ENCODE peak calls at places on chromosome 21, in six cellular contexts. One of them, this sample, is unnamed.

GRCh38 chr21:45906859-45907258 is 74.7 kb upstream of the COL6A1 start:
- DNase-seq in CD4-positive, alpha-beta T cell: no peak
- DNase-seq in thoracic aorta: no peak
- DNase-seq in Caco-2: no peak
- DNase-seq in adrenal gland: no peak
- DNase-seq in body of pancreas: no peak
- DNase-seq in this sample: no peak

GRCh38 chr21:17903029-17903806 is 84.1 kb upstream of the C21orf91 start:
- DNase-seq in CD4-positive, alpha-beta T cell: no peak
- DNase-seq in thoracic aorta: no peak
- DNase-seq in Caco-2: no peak
- DNase-seq in adrenal gland: no peak
- DNase-seq in body of pancreas: no peak
- DNase-seq in this sample: no peak

GRCh38 chr21:35048706-35049617 is at the start of gene RUNX1:
- DNase-seq in CD4-positive, alpha-beta T cell: peak
- DNase-seq in thoracic aorta: no peak
- DNase-seq in Caco-2: no peak
- DNase-seq in adrenal gland: peak
- DNase-seq in body of pancreas: peak
- DNase-seq in this sample: no peak

GRCh38 chr21:34812510-34813265 is 143.9 kb downstream of the CLIC6 start:
- DNase-seq in CD4-positive, alpha-beta T cell: no peak
- DNase-seq in thoracic aorta: no peak
- DNase-seq in Caco-2: no peak
- DNase-seq in adrenal gland: no peak
- DNase-seq in body of pancreas: no peak
- DNase-seq in this sample: no peak

GRCh38 chr21:36696640-36697472 is 2.1 kb upstream of the SIM2 start:
- DNase-seq in CD4-positive, alpha-beta T cell: no peak
- DNase-seq in thoracic aorta: no peak
- DNase-seq in Caco-2: no peak
- DNase-seq in adrenal gland: no peak
- DNase-seq in body of pancreas: no peak
- DNase-seq in this sample: no peak

GRCh38 chr21:44653123-44653522 is 1.3 kb downstream of the KRTAP12-4 start:
- DNase-seq in CD4-positive, alpha-beta T cell: no peak
- DNase-seq in thoracic aorta: no peak
- DNase-seq in Caco-2: no peak
- DNase-seq in adrenal gland: no peak
- DNase-seq in body of pancreas: no peak
- DNase-seq in this sample: no peak

GRCh38 chr21:16751705-16752104 is 761.1 kb upstream of the CXADR start:
- DNase-seq in CD4-positive, alpha-beta T cell: no peak
- DNase-seq in thoracic aorta: no peak
- DNase-seq in Caco-2: no peak
- DNase-seq in adrenal gland: no peak
- DNase-seq in body of pancreas: no peak
- DNase-seq in this sample: no peak

GRCh38 chr21:40832316-40832715 is 14.6 kb downstream of the DSCAM start:
- DNase-seq in CD4-positive, alpha-beta T cell: no peak
- DNase-seq in thoracic aorta: no peak
- DNase-seq in Caco-2: no peak
- DNase-seq in adrenal gland: no peak
- DNase-seq in body of pancreas: no peak
- DNase-seq in this sample: no peak

GRCh38 chr21:15592957-15593356 is 136.8 kb upstream of the USP25 start:
- DNase-seq in CD4-positive, alpha-beta T cell: no peak
- DNase-seq in thoracic aorta: no peak
- DNase-seq in Caco-2: no peak
- DNase-seq in adrenal gland: no peak
- DNase-seq in body of pancreas: no peak
- DNase-seq in this sample: no peak

GRCh38 chr21:45831991-45832740 is 149.4 kb upstream of the COL6A1 start:
- DNase-seq in CD4-positive, alpha-beta T cell: no peak
- DNase-seq in thoracic aorta: no peak
- DNase-seq in Caco-2: no peak
- DNase-seq in adrenal gland: peak
- DNase-seq in body of pancreas: no peak
- DNase-seq in this sample: no peak

GRCh38 chr21:34889287-34889536 is 159.9 kb downstream of the RUNX1 start:
- DNase-seq in CD4-positive, alpha-beta T cell: peak
- DNase-seq in thoracic aorta: no peak
- DNase-seq in Caco-2: peak
- DNase-seq in adrenal gland: peak
- DNase-seq in body of pancreas: no peak
- DNase-seq in this sample: peak

GRCh38 chr21:45105906-45106485 is 31.6 kb downstream of the ADARB1 start:
- DNase-seq in CD4-positive, alpha-beta T cell: no peak
- DNase-seq in thoracic aorta: no peak
- DNase-seq in Caco-2: no peak
- DNase-seq in adrenal gland: no peak
- DNase-seq in body of pancreas: no peak
- DNase-seq in this sample: no peak

GRCh38 chr21:45599146-45599581 is 44.4 kb upstream of the PCBP3 start:
- DNase-seq in CD4-positive, alpha-beta T cell: no peak
- DNase-seq in thoracic aorta: no peak
- DNase-seq in Caco-2: peak
- DNase-seq in adrenal gland: no peak
- DNase-seq in body of pancreas: no peak
- DNase-seq in this sample: no peak

GRCh38 chr21:20592482-20592881 is 405.7 kb upstream of the NCAM2 start:
- DNase-seq in CD4-positive, alpha-beta T cell: no peak
- DNase-seq in thoracic aorta: no peak
- DNase-seq in Caco-2: no peak
- DNase-seq in adrenal gland: no peak
- DNase-seq in body of pancreas: no peak
- DNase-seq in this sample: no peak

GRCh38 chr21:35265170-35265877 is 216.2 kb upstream of the RUNX1 start:
- DNase-seq in CD4-positive, alpha-beta T cell: no peak
- DNase-seq in thoracic aorta: no peak
- DNase-seq in Caco-2: no peak
- DNase-seq in adrenal gland: peak
- DNase-seq in body of pancreas: no peak
- DNase-seq in this sample: peak

GRCh38 chr21:37751268-37751975 is 164.8 kb downstream of the KCNJ6 start:
- DNase-seq in CD4-positive, alpha-beta T cell: no peak
- DNase-seq in thoracic aorta: no peak
- DNase-seq in Caco-2: peak
- DNase-seq in adrenal gland: no peak
- DNase-seq in body of pancreas: no peak
- DNase-seq in this sample: no peak

GRCh38 chr21:35682874-35683549 is 377.3 kb downstream of the SETD4 start:
- DNase-seq in CD4-positive, alpha-beta T cell: no peak
- DNase-seq in thoracic aorta: no peak
- DNase-seq in Caco-2: no peak
- DNase-seq in adrenal gland: no peak
- DNase-seq in body of pancreas: no peak
- DNase-seq in this sample: no peak

GRCh38 chr21:34846214-34846575 is 177.4 kb downstream of the CLIC6 start:
- DNase-seq in CD4-positive, alpha-beta T cell: no peak
- DNase-seq in thoracic aorta: no peak
- DNase-seq in Caco-2: no peak
- DNase-seq in adrenal gland: no peak
- DNase-seq in body of pancreas: no peak
- DNase-seq in this sample: no peak

GRCh38 chr21:34613679-34614442 is 1.1 kb downstream of the RCAN1 start:
- DNase-seq in CD4-positive, alpha-beta T cell: no peak
- DNase-seq in thoracic aorta: no peak
- DNase-seq in Caco-2: no peak
- DNase-seq in adrenal gland: peak
- DNase-seq in body of pancreas: no peak
- DNase-seq in this sample: peak

DNA sequence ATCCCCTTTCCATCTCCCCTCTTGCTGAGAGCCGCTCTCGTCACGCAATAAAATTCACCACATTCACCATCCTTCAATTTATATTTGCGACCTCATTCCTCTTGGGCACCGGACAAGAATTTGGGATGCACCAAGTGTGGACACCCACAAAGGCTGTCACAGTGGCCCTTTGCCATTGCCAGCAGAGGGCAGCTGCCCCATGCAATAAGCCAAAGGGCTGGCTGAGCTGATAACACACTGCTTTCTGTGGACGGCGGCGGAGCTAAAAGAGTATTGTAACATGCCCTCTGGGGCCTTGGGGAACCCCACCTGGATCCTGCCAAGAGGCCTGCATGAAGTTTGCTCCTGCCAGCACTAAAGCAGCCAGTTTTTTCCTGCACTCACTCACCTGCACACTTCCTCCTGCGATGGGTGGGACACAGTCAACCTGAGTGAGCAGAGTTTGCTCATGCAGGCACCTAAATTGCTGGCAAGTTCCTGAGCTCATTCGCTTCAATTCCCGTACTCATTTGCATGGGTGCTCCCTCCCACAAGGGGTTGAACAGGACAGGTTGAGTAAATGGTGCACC is 792.3 kb upstream of the ADAMTS5 start:
- DNase-seq in CD4-positive, alpha-beta T cell: no peak
- DNase-seq in thoracic aorta: no peak
- DNase-seq in Caco-2: peak
- DNase-seq in adrenal gland: peak
- DNase-seq in body of pancreas: peak
- DNase-seq in this sample: peak
- TF ChIP-seq CTCF in CD4-positive, alpha-beta T cell: no peak
- TF ChIP-seq CTCF in thoracic aorta: no peak
- TF ChIP-seq CTCF in Caco-2: peak
- TF ChIP-seq CTCF in adrenal gland: peak
- TF ChIP-seq CTCF in body of pancreas: peak
- TF ChIP-seq CTCF in this sample: peak

GRCh38 chr21:41932191-41932575 is 21.6 kb downstream of the C2CD2 start:
- DNase-seq in CD4-positive, alpha-beta T cell: no peak
- DNase-seq in thoracic aorta: no peak
- DNase-seq in Caco-2: no peak
- DNase-seq in adrenal gland: peak
- DNase-seq in body of pancreas: no peak
- DNase-seq in this sample: no peak
- TF ChIP-seq CTCF in CD4-positive, alpha-beta T cell: no peak
- TF ChIP-seq CTCF in thoracic aorta: no peak
- TF ChIP-seq CTCF in Caco-2: no peak
- TF ChIP-seq CTCF in adrenal gland: no peak
- TF ChIP-seq CTCF in body of pancreas: no peak
- TF ChIP-seq CTCF in this sample: no peak

GRCh38 chr21:31354122-31354521 is 10.1 kb upstream of the TIAM1 start:
- DNase-seq in CD4-positive, alpha-beta T cell: no peak
- DNase-seq in thoracic aorta: no peak
- DNase-seq in Caco-2: no peak
- DNase-seq in adrenal gland: no peak
- DNase-seq in body of pancreas: no peak
- DNase-seq in this sample: no peak
- TF ChIP-seq CTCF in CD4-positive, alpha-beta T cell: no peak
- TF ChIP-seq CTCF in thoracic aorta: no peak
- TF ChIP-seq CTCF in Caco-2: no peak
- TF ChIP-seq CTCF in adrenal gland: no peak
- TF ChIP-seq CTCF in body of pancreas: no peak
- TF ChIP-seq CTCF in this sample: no peak

GRCh38 chr21:33296156-33296555 is 28.6 kb upstream of the IFNAR1 start:
- DNase-seq in CD4-positive, alpha-beta T cell: no peak
- DNase-seq in thoracic aorta: no peak
- DNase-seq in Caco-2: no peak
- DNase-seq in adrenal gland: no peak
- DNase-seq in body of pancreas: no peak
- DNase-seq in this sample: no peak

GRCh38 chr21:33300701-33301631 is 23.8 kb upstream of the IFNAR1 start:
- DNase-seq in CD4-positive, alpha-beta T cell: no peak
- DNase-seq in thoracic aorta: no peak
- DNase-seq in Caco-2: no peak
- DNase-seq in adrenal gland: peak
- DNase-seq in body of pancreas: no peak
- DNase-seq in this sample: no peak

GRCh38 chr21:33301632-33302002 is 23.2 kb upstream of the IFNAR1 start:
- DNase-seq in CD4-positive, alpha-beta T cell: no peak
- DNase-seq in thoracic aorta: no peak
- DNase-seq in Caco-2: no peak
- DNase-seq in adrenal gland: no peak
- DNase-seq in body of pancreas: no peak
- DNase-seq in this sample: no peak

GRCh38 chr21:33302055-33302454 is 22.7 kb upstream of the IFNAR1 start:
- DNase-seq in CD4-positive, alpha-beta T cell: no peak
- DNase-seq in thoracic aorta: no peak
- DNase-seq in Caco-2: no peak
- DNase-seq in adrenal gland: no peak
- DNase-seq in body of pancreas: no peak
- DNase-seq in this sample: no peak

DNA sequence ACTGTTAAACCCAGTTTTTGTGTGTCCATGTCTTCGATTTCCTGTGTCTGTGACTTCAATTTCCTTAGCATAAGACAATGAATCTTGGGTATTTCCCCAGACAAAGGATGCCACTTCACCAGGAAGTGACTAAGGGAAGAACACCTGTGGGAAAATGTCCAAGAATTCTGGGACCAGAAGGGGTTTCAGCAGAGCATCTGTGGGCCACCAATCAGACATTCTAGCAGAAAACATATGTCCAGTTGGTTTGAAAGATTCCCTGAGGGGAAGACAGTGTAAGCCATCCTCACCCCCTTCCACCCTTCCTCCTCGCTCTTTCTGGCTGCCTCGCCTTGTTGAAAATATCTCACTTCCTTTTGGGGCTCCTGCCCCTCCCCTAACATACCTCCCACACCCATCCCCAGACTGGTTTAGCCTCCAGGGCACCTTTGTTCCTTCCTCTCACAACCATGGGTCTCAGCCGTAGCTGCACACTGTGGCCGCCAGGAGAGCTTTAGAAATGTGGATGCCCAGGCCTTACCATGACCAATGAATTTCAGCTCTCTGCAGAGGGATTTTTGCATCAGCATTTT is 25.5 kb upstream of the IFNAR1 start:
- DNase-seq in CD4-positive, alpha-beta T cell: no peak
- DNase-seq in thoracic aorta: no peak
- DNase-seq in Caco-2: no peak
- DNase-seq in adrenal gland: no peak
- DNase-seq in body of pancreas: no peak
- DNase-seq in this sample: peak
- TF ChIP-seq CTCF in CD4-positive, alpha-beta T cell: no peak
- TF ChIP-seq CTCF in thoracic aorta: no peak
- TF ChIP-seq CTCF in Caco-2: no peak
- TF ChIP-seq CTCF in adrenal gland: peak
- TF ChIP-seq CTCF in body of pancreas: no peak
- TF ChIP-seq CTCF in this sample: no peak

DNA sequence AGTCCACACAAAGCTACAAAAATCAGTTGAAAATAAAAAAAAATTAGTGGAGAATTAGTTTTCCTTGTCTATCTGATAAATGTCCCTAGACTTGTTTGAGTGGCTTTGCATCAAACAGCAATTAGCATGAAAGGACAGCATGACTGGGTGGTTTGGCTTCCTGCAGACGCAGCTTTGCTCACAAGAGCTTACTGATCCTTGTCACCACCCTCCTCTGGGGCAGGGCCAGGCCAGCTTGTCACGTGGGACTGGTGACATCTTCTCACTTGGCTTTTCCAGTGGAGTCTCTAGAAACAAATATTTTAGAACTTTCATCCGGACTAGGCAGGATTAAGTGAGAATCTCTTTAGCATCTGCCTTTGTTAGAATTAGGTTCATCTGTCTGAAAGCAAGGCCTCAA is 76.0 kb upstream of the OLIG2 start:
- DNase-seq in CD4-positive, alpha-beta T cell: no peak
- DNase-seq in thoracic aorta: no peak
- DNase-seq in Caco-2: no peak
- DNase-seq in adrenal gland: no peak
- DNase-seq in body of pancreas: no peak
- DNase-seq in this sample: no peak
- TF ChIP-seq CTCF in CD4-positive, alpha-beta T cell: no peak
- TF ChIP-seq CTCF in thoracic aorta: no peak
- TF ChIP-seq CTCF in Caco-2: no peak
- TF ChIP-seq CTCF in adrenal gland: no peak
- TF ChIP-seq CTCF in body of pancreas: no peak
- TF ChIP-seq CTCF in this sample: no peak

GRCh38 chr21:33199516-33200217 is 30.1 kb upstream of the IFNAR2 start:
- DNase-seq in CD4-positive, alpha-beta T cell: peak
- DNase-seq in thoracic aorta: peak
- DNase-seq in Caco-2: peak
- DNase-seq in adrenal gland: peak
- DNase-seq in body of pancreas: peak
- DNase-seq in this sample: peak
- TF ChIP-seq CTCF in CD4-positive, alpha-beta T cell: peak
- TF ChIP-seq CTCF in thoracic aorta: peak
- TF ChIP-seq CTCF in Caco-2: peak
- TF ChIP-seq CTCF in adrenal gland: peak
- TF ChIP-seq CTCF in body of pancreas: peak
- TF ChIP-seq CTCF in this sample: peak

This sample was measured in Calu3.